ENCODE peak calls at places on chromosomes 4 and X, in six cellular contexts. X is hepatocyte, O is cardiac muscle cell, S is GM06990, K is lower leg skin, T is choroid plexus epithelial cell. G is an unnamed sample.

GRCh38 chr4:35725131-35725530 is 519.2 kb downstream of the ARAP2 start:
- DNase-seq in X (no peak), O (no peak), S (no peak), K (no peak), T (no peak), G (no peak)

GRCh38 chr4:972651-973424 is 531 bp downstream of the DGKQ start:
- DNase-seq in X (peak), O (no peak), S (peak), K (no peak), T (no peak), G (no peak)

GRCh38 chr4:133145758-133146157 is 3.3 kb upstream of the PCDH10 start:
- DNase-seq in X (no peak), O (no peak), S (no peak), K (no peak), T (no peak), G (no peak)

GRCh38 chrX:72568406-72569092 is 4.1 kb downstream of the HDAC8 start:
- DNase-seq in X (no peak), O (no peak), S (no peak), K (no peak), T (peak), G (no peak)

GRCh38 chrX:153901753-153902140 is 2.7 kb upstream of the AVPR2 start:
- DNase-seq in X (no peak), O (no peak), S (no peak), K (no peak), T (no peak), G (no peak)

GRCh38 chrX:63658920-63659319 is 126.1 kb downstream of the ARHGEF9 start:
- DNase-seq in X (no peak), O (peak), S (no peak), K (no peak), T (peak), G (no peak)

GRCh38 chrX:151754042-151754419 is 19.5 kb downstream of the CNGA2 start:
- DNase-seq in X (no peak), O (no peak), S (no peak), K (peak), T (peak), G (no peak)

GRCh38 chr4:66855956-66856355 is 689.3 kb downstream of the CENPC start:
- DNase-seq in X (no peak), O (no peak), S (no peak), K (no peak), T (peak), G (no peak)

GRCh38 chr4:72275381-72275780 is 243.6 kb downstream of the NPFFR2 start:
- DNase-seq in X (no peak), O (no peak), S (no peak), K (no peak), T (no peak), G (no peak)

GRCh38 chrX:16436348-16437188 is 213.4 kb upstream of the S100G start:
- DNase-seq in X (peak), O (peak), S (no peak), K (peak), T (peak), G (peak)

GRCh38 chrX:34557733-34558132 is 99.4 kb downstream of the TMEM47 start:
- DNase-seq in X (no peak), O (no peak), S (no peak), K (no peak), T (no peak), G (no peak)

GRCh38 chr4:173514641-173515217 is 15.3 kb downstream of the HAND2 start:
- DNase-seq in X (peak), O (no peak), S (no peak), K (peak), T (no peak), G (no peak)

GRCh38 chrX:154401045-154401799 is 3.0 kb downstream of the RPL10 start:
- DNase-seq in X (peak), O (no peak), S (no peak), K (no peak), T (peak), G (no peak)

GRCh38 chr4:124710253-124710849 is 2.2 kb downstream of the ANKRD50 start:
- DNase-seq in X (no peak), O (peak), S (no peak), K (no peak), T (peak), G (no peak)

GRCh38 chr4:124708517-124709300 is 3.8 kb downstream of the ANKRD50 start:
- DNase-seq in X (no peak), O (no peak), S (no peak), K (no peak), T (peak), G (no peak)

GRCh38 chr4:124711469-124712416 is 789 bp downstream of the ANKRD50 start:
- DNase-seq in X (peak), O (peak), S (no peak), K (no peak), T (peak), G (no peak)

GRCh38 chr4:124712417-124713212 is at the start of gene ANKRD50:
- DNase-seq in X (peak), O (peak), S (peak), K (peak), T (peak), G (peak)

DNA sequence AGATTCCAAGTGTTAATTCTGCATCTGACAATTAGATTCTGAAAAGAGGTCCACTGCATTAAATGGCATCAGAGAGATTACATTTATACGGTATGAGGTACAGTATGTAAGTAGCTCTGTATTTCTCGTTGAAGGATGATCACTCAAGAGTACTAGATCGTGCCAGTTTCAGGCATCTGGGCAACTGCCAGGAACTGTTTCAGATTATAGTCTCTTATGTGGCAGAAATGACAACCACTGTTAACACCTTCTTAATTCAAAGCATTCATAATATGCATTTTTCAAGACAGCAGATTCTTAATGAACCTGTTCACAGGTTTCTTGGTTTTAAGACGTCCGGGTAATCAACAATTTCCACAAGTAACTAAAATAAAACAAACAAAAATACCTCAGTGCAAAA is 1.6 kb downstream of the ANKRD50 start:
- DNase-seq in X (peak), O (no peak), S (no peak), K (no peak), T (peak), G (no peak)
- H3K4me3 ChIP-seq in X (peak), O (peak), S (peak), K (no peak), T (peak), G (no peak)

DNA sequence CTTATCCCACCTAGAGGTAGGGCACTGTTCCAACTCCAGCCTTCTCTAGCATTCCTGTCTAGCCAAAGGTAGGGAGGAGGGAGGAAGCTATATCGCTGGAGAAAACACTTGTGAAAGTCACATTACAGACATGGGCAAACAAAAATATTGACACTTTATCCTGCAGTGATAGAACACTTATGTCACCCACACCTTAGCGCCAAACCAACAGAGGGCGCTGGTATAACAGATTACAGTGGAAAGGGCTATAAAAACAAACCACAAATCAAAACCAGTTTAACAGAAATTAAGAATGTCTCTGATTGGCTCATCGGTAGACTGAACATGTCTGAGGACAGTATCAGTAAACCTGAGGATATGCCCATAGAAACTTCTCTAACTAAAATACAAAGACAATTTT is 451.3 kb downstream of the TLL1 start:
- DNase-seq in X (peak), O (peak), S (no peak), K (no peak), T (peak), G (peak)
- TF ChIP-seq CTCF in X (peak), O (peak), S (peak), K (no peak), T (peak), G (peak)

GRCh38 chr4:56654238-56654632 is 26.9 kb downstream of the HOPX start:
- DNase-seq in X (no peak), O (no peak), S (no peak), K (no peak), T (peak), G (peak)
- H3K4me3 ChIP-seq in X (no peak), O (no peak), S (no peak), K (no peak), T (no peak), G (no peak)

DNA sequence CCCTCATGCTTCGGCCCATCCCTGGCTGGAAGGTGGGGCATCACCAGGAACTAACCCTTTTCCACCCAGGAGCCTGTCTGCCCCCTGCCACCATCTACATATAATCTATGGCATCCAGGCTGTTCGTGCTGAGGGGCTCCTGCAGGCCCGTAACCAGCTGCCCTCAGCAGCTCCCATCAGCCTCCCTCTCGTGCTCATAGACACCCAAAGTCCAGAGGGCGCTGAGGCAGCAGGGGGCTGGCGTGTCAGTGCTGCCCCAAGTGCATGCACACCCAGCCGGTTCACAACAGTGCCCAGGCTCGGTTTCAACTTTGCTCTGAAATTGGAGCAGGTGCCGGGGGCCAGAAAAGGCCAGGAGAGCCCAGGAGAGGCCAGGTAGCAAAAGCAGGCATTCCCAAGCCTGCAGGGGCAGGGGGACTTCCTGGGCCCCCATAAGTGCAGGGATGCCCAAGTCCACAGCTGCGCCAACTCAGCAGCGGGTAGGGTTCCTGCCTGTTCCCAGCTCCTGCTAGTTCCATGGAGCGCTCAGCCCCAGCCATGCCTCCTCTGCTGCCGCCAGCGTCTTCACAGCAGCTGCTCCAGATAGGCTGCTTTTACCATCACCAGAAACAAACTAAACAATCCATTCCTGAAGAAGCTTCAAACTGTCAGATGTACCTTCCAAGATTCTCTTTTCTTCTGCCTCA is 558.2 kb upstream of the GNPDA2 start:
- DNase-seq in X (no peak), O (no peak), S (no peak), K (peak), T (no peak), G (no peak)
- TF ChIP-seq CTCF in X (no peak), O (no peak), S (no peak), K (no peak), T (no peak), G (no peak)

DNA sequence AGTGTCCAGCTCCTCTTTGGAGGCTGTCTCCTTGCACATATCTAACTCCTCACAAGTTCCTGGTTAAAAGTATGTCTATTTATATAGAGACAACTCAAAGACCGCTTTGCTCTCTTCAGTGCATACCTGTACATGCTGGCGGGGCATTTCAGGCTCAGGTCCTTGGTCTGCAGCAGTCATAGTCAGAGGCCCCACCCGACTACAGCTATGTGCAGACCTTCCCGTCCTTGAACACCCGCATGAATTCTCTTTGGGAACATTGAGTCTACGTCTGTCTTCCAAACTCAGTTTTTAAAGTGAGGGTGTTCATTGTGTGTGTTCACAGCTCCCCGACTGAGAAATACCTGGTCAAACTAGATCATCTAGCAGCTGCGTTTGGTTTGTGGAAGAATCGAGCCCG is 4.2 kb downstream of the BCOR start:
- DNase-seq in X (no peak), O (no peak), S (no peak), K (no peak), T (no peak), G (no peak)
- H3K4me3 ChIP-seq in X (no peak), O (peak), S (peak), K (no peak), T (peak), G (peak)

DNA sequence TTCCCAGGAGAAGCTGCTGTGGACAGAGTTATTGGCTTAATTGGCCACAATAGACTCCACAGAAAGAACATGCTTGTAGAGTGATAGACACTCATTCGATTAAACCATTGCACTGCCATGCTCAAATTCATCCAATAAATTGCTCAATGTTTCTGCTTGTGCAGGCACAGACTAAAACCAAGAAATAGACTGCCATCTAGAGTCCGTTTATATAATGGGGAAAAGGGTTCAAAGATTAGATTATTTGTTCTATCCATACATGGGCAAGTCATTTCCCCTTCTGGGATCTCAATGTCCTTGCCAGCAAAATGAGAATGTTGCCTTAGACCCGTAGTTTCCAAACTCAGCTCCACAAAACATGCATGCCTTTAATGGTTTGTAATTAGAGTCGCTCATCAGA is 8.7 kb downstream of the SMIM10 start:
- DNase-seq in X (peak), O (peak), S (no peak), K (no peak), T (peak), G (no peak)
- TF ChIP-seq CTCF in X (peak), O (peak), S (peak), K (no peak), T (peak), G (peak)